ENCODE peak calls at places on chromosomes 13 and 19, in four cellular contexts. Y is fibroblast of lung, C is lung, U is cardiac fibroblast. A is an unnamed sample.
A peak's percentile ranks its signal among the peaks of the same experiment; 100 is the strongest.

GRCh38 chr13:72186730-72187422 is 319.9 kb upstream of the DACH1 start:
- DNase-seq in C (no peak), Y (no peak), U (no peak), A (no peak)

GRCh38 chr19:46009530-46010510 is 13.0 kb downstream of the PGLYRP1 start:
- DNase-seq in U (peak; percentile 81), C (peak; percentile 74), Y (peak; percentile 70), A (peak; percentile 62)

GRCh38 chr13:98348476-98348875 is 171.4 kb upstream of the RNF113B start:
- DNase-seq in C (no peak), Y (no peak), U (no peak), A (no peak)

GRCh38 chr13:43245374-43245964 is 222.1 kb downstream of the DNAJC15 start:
- DNase-seq in U (peak; percentile 91), Y (peak; percentile 91), C (no peak), A (peak; percentile 87)

GRCh38 chr13:111177803-111178389 is 62.8 kb downstream of the ARHGEF7 start:
- DNase-seq in U (peak; percentile 93), C (no peak), Y (peak; percentile 64), A (peak; percentile 91)

GRCh38 chr19:16258440-16258903 is 60.8 kb downstream of the AP1M1 start:
- DNase-seq in Y (no peak), C (peak; percentile 64), U (peak; percentile 61), A (no peak)

GRCh38 chr19:40444181-40445005 is at the start of gene SERTAD3:
- DNase-seq in U (peak; percentile 95), Y (peak; percentile 94), C (peak; percentile 96), A (peak; percentile 97)

GRCh38 chr19:32830231-32831014 is 39.1 kb downstream of the SLC7A9 start:
- DNase-seq in C (no peak), Y (peak; percentile 39), U (peak; percentile 33), A (peak; percentile 77)

GRCh38 chr19:43474986-43475705 is 9.7 kb upstream of the LYPD3 start:
- DNase-seq in Y (peak; percentile 95), U (peak; percentile 93), C (peak; percentile 93), A (peak; percentile 95)

GRCh38 chr19:15299568-15300409 is 32.5 kb downstream of the BRD4 start:
- DNase-seq in C (no peak), Y (peak; percentile 74), U (peak; percentile 77), A (peak; percentile 58)

GRCh38 chr13:21744149-21744548 is 73.3 kb downstream of the FGF9 start:
- DNase-seq in Y (no peak), C (no peak), U (no peak), A (no peak)

GRCh38 chr19:39423258-39424086 is 11.0 kb downstream of the PLEKHG2 start:
- DNase-seq in Y (no peak), U (no peak), C (no peak), A (no peak)

GRCh38 chr19:39403331-39404312 is 3.0 kb upstream of the ZFP36 start:
- DNase-seq in C (peak; percentile 98), Y (peak; percentile 100), U (peak; percentile 98), A (peak; percentile 99)

GRCh38 chr13:98279473-98280175 is 102.6 kb upstream of the RNF113B start:
- DNase-seq in Y (no peak), U (no peak), C (no peak), A (no peak)

GRCh38 chr19:45040059-45040767 is 1.4 kb downstream of the CLASRP start:
- DNase-seq in Y (no peak), C (no peak), U (no peak), A (no peak)

GRCh38 chr19:33402421-33403220 is 29.1 kb downstream of the CEBPG start:
- DNase-seq in C (no peak), Y (no peak), U (no peak), A (no peak)

GRCh38 chr13:34294483-34295129 is 476.7 kb downstream of the RFC3 start:
- DNase-seq in Y (peak; percentile 27), C (no peak), U (no peak), A (peak; percentile 45)

GRCh38 chr13:110044521-110045200 is 258.3 kb upstream of the IRS2 start:
- DNase-seq in Y (peak; percentile 19), U (peak; percentile 54), C (no peak), A (peak; percentile 35)

GRCh38 chr13:38970380-38971051 is 20.1 kb downstream of the STOML3 start:
- DNase-seq in Y (no peak), C (no peak), U (no peak), A (no peak)

GRCh38 chr19:45613926-45614725 is 12.1 kb upstream of the GPR4 start:
- DNase-seq in U (peak; percentile 93), Y (peak; percentile 87), C (no peak), A (peak; percentile 93)

GRCh38 chr19:5339470-5339949 is 1.1 kb downstream of the PTPRS start:
- DNase-seq in C (no peak), Y (no peak), U (no peak), A (no peak)

GRCh38 chr13:51292000-51292550 is 47.4 kb upstream of the SERPINE3 start:
- DNase-seq in U (peak; percentile 26), Y (peak; percentile 81), C (no peak), A (peak; percentile 72)

GRCh38 chr13:44403720-44404063 is 30.1 kb downstream of the SERP2 start:
- DNase-seq in C (no peak), U (no peak), Y (no peak), A (no peak)

GRCh38 chr19:49820125-49820524 is 2.0 kb downstream of the MED25 start:
- DNase-seq in C (no peak), Y (no peak), U (no peak), A (no peak)

GRCh38 chr13:90835826-90836225 is 511.7 kb upstream of the MIR17HG start:
- DNase-seq in Y (no peak), U (no peak), C (no peak), A (no peak)

GRCh38 chr13:35768551-35768950 is 292.1 kb upstream of the MAB21L1 start:
- DNase-seq in Y (peak; percentile 41), C (no peak), U (peak; percentile 27), A (peak; percentile 76)

GRCh38 chr13:66154981-66155380 is 1075.2 kb downstream of the PCDH9 start:
- DNase-seq in Y (peak; percentile 5), C (no peak), U (peak; percentile 61), A (no peak)

GRCh38 chr19:20969498-20969897 is 46.4 kb downstream of the ZNF85 start:
- DNase-seq in Y (no peak), C (no peak), U (no peak), A (no peak)

GRCh38 chr13:81302677-81303076 is 961.8 kb upstream of the SPRY2 start:
- DNase-seq in C (no peak), Y (no peak), U (no peak), A (no peak)

GRCh38 chr19:36093146-36093662 is 17.7 kb upstream of the OVOL3 start:
- DNase-seq in Y (no peak), C (no peak), U (no peak), A (no peak)

GRCh38 chr19:16001481-16002312 is 52.9 kb downstream of the OR10H4 start:
- DNase-seq in U (peak; percentile 78), Y (peak; percentile 84), C (no peak), A (peak; percentile 45)

GRCh38 chr19:35040474-35040825 is 1.1 kb upstream of the HPN start:
- DNase-seq in Y (no peak), U (no peak), C (no peak), A (no peak)

GRCh38 chr19:37990362-37990761 is 83.4 kb downstream of the SIPA1L3 start:
- DNase-seq in U (no peak), Y (no peak), C (peak; percentile 47), A (peak; percentile 59)

GRCh38 chr13:101211261-101211660 is 205.0 kb downstream of the NALCN start:
- DNase-seq in C (no peak), Y (peak; percentile 71), U (peak; percentile 79), A (peak; percentile 63)
- H3K4me3 ChIP-seq in C (no peak overlapping the region), Y (no peak overlapping the region), U (no peak overlapping the region), A (no peak overlapping the region)

DNA sequence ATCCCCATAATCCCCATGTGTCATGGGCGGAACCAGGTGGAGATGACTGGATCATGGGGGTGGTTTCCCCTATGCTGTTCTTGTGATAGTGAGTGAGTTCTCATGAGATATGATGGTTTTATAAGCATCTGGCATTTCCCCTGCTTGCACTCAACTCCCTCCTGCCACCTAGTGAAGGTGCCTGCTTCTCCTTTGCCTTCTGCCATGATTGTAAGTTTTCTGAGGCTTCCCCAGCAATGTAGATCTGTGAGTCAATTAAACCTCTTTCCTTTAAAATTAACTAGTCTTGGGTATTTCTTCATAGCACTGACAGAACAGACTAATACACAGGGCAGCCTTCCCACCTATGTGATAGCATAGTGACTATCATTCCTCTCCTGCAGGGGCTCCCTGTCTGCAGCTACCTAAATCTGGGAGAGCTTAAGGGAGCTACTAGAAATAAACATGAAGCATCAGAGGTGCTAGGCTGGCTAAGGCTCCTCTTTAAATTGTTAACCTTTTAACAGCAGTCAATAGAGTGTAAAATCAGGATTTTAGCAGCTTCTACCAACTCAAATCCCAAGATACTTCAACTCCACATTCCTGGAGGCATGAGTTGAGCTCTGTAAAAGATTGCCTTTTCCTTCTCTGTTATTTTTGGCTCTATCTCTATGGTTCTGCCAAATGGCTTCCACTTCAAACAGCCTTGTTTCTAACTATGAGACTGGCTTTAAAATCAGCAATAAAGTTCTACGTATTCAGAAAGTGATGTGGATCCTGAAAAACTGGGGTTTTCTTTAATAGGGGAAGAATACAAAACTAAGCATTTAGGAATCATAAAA is 112.3 kb downstream of the VWA8 start:
- DNase-seq in U (peak; percentile 69), Y (peak; percentile 32), C (no peak), A (peak; percentile 68)
- TF ChIP-seq CTCF in U (peak; percentile 34), Y (peak; percentile 14), C (no peak), A (peak; percentile 22)

GRCh38 chr19:56707821-56708220 is 36.3 kb upstream of the ZNF835 start:
- DNase-seq in C (no peak), Y (no peak), U (no peak), A (no peak)

GRCh38 chr19:56701895-56702294 is 30.3 kb upstream of the ZNF835 start:
- DNase-seq in Y (no peak), U (no peak), C (no peak), A (no peak)

GRCh38 chr19:56710437-56710836 is 38.9 kb upstream of the ZNF835 start:
- DNase-seq in Y (no peak), U (no peak), C (no peak), A (no peak)

DNA sequence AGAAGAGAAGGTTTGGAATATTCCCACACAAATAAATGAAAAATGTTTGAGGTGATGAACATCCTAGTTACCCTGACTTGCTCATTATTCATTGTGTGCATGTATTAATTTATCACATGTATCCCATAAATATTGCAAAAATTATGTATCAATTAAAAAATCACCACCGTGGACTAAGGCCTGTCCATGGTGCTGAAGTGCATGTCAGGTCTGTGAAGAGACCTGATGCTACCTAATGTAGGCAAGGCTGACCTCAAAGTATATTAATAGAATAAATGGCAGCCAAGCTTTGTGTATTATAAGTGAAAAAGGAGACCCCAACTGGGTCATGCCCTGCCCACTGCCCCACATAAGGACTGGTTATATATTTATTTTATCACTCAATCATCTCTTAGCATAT is 34.4 kb upstream of the ZNF835 start:
- DNase-seq in U (no peak), Y (no peak), C (no peak), A (no peak)
- H3K4me3 ChIP-seq in U (no peak overlapping the region), Y (no peak overlapping the region), C (no peak overlapping the region), A (no peak overlapping the region)

DNA sequence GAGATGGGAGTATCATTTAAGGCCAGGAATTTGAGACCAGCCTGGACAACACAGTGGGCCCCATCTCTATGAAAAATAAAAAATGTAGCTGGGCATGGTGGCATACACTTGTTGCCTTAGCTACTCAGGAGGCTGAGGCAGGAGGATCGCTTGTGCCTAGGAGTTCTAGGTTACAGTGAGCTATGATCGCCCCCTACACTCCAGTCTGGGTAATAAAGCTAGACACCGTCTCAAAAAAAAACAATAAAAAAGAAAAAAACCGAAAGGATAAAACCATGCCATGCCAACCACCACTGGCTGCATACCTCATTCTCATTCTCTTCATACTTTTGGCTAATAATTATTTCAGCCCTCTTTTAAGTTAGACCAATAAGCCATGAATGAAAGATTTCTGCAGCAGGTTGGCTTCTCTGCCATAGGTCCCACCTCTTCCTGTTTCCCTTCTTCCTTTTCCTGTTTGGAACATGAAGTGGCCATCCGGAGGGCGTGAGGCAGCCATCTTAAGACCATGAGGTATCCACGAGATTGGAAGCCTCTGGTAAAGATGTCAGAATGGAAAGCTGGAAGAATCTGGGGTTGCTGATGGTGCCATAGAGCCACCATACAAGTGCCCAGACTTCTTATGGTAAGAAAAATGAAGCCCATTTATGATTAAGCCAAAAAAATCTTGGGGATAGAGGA is 171.3 kb downstream of the CACNA1A start:
- DNase-seq in C (no peak), U (no peak), Y (no peak), A (no peak)
- TF ChIP-seq CTCF in C (no peak), U (no peak), Y (no peak), A (no peak)

A was measured in astrocyte of the spinal cord.